ENCODE peak calls at places on chromosomes 5 and 9, in ten cellular contexts. One of them, this sample, is unnamed.

GRCh38 chr9:89482056-89482784 is 15.7 kb downstream of the SEMA4D start:
- DNase-seq in HFF-Myc: no peak
- DNase-seq in NCI-H345: no peak
- DNase-seq in NCI-H1092 treated with DMSO at 0.1 percent for 48 hours: no peak
- DNase-seq in dorsolateral prefrontal cortex: peak; percentile 17
- DNase-seq in cardiac muscle cell: no peak
- DNase-seq in stimulated activated CD4-positive, alpha-beta T cell treated with anti-CD3 and anti-CD28 coated beads, Interleukin-2, amount 100 ng/mL, for 48 hours: no peak
- DNase-seq in sciatic nerve: peak; percentile 42
- DNase-seq in GM12878: no peak
- DNase-seq in cerebellar nuclear complex: no peak
- DNase-seq in this sample: no peak

GRCh38 chr9:129422843-129423700 is 197.8 kb downstream of the C9orf50 start:
- DNase-seq in cardiac muscle cell: no peak
- DNase-seq in NCI-H345: no peak
- DNase-seq in cerebellar nuclear complex: no peak
- DNase-seq in dorsolateral prefrontal cortex: no peak
- DNase-seq in NCI-H1092 treated with DMSO at 0.1 percent for 48 hours: no peak
- DNase-seq in HFF-Myc: no peak
- DNase-seq in GM12878: no peak
- DNase-seq in sciatic nerve: no peak
- DNase-seq in stimulated activated CD4-positive, alpha-beta T cell treated with anti-CD3 and anti-CD28 coated beads, Interleukin-2, amount 100 ng/mL, for 48 hours: no peak
- DNase-seq in this sample: no peak

GRCh38 chr5:36939969-36940858 is 63.6 kb downstream of the NIPBL start:
- DNase-seq in dorsolateral prefrontal cortex: no peak
- DNase-seq in sciatic nerve: no peak
- DNase-seq in HFF-Myc: no peak
- DNase-seq in GM12878: no peak
- DNase-seq in NCI-H1092 treated with DMSO at 0.1 percent for 48 hours: no peak
- DNase-seq in cardiac muscle cell: no peak
- DNase-seq in NCI-H345: no peak
- DNase-seq in stimulated activated CD4-positive, alpha-beta T cell treated with anti-CD3 and anti-CD28 coated beads, Interleukin-2, amount 100 ng/mL, for 48 hours: no peak
- DNase-seq in cerebellar nuclear complex: no peak
- DNase-seq in this sample: no peak

GRCh38 chr5:160956011-160956410 is 104.0 kb upstream of the ATP10B start:
- DNase-seq in sciatic nerve: no peak
- DNase-seq in NCI-H345: no peak
- DNase-seq in cerebellar nuclear complex: peak; percentile 73
- DNase-seq in GM12878: no peak
- DNase-seq in NCI-H1092 treated with DMSO at 0.1 percent for 48 hours: no peak
- DNase-seq in dorsolateral prefrontal cortex: peak; percentile 79
- DNase-seq in HFF-Myc: no peak
- DNase-seq in stimulated activated CD4-positive, alpha-beta T cell treated with anti-CD3 and anti-CD28 coated beads, Interleukin-2, amount 100 ng/mL, for 48 hours: no peak
- DNase-seq in cardiac muscle cell: no peak
- DNase-seq in this sample: no peak

GRCh38 chr9:70901741-70902140 is 219.7 kb downstream of the TRPM3 start:
- DNase-seq in NCI-H345: no peak
- DNase-seq in NCI-H1092 treated with DMSO at 0.1 percent for 48 hours: no peak
- DNase-seq in stimulated activated CD4-positive, alpha-beta T cell treated with anti-CD3 and anti-CD28 coated beads, Interleukin-2, amount 100 ng/mL, for 48 hours: no peak
- DNase-seq in GM12878: no peak
- DNase-seq in HFF-Myc: no peak
- DNase-seq in cardiac muscle cell: no peak
- DNase-seq in dorsolateral prefrontal cortex: no peak
- DNase-seq in cerebellar nuclear complex: no peak
- DNase-seq in sciatic nerve: no peak
- DNase-seq in this sample: no peak

GRCh38 chr5:69329905-69330489 is 2.6 kb downstream of the CCDC125 start:
- DNase-seq in NCI-H345: no peak
- DNase-seq in dorsolateral prefrontal cortex: no peak
- DNase-seq in NCI-H1092 treated with DMSO at 0.1 percent for 48 hours: no peak
- DNase-seq in GM12878: no peak
- DNase-seq in sciatic nerve: no peak
- DNase-seq in stimulated activated CD4-positive, alpha-beta T cell treated with anti-CD3 and anti-CD28 coated beads, Interleukin-2, amount 100 ng/mL, for 48 hours: no peak
- DNase-seq in cerebellar nuclear complex: no peak
- DNase-seq in HFF-Myc: no peak
- DNase-seq in cardiac muscle cell: no peak
- DNase-seq in this sample: no peak

GRCh38 chr9:115198018-115198417 is 80.1 kb upstream of the TNC start:
- DNase-seq in NCI-H1092 treated with DMSO at 0.1 percent for 48 hours: peak; percentile 10
- DNase-seq in cardiac muscle cell: no peak
- DNase-seq in cerebellar nuclear complex: no peak
- DNase-seq in stimulated activated CD4-positive, alpha-beta T cell treated with anti-CD3 and anti-CD28 coated beads, Interleukin-2, amount 100 ng/mL, for 48 hours: no peak
- DNase-seq in HFF-Myc: no peak
- DNase-seq in NCI-H345: no peak
- DNase-seq in dorsolateral prefrontal cortex: no peak
- DNase-seq in sciatic nerve: no peak
- DNase-seq in GM12878: no peak
- DNase-seq in this sample: no peak

GRCh38 chr5:172848419-172848818 is 14.4 kb downstream of the ERGIC1 start:
- DNase-seq in NCI-H345: no peak
- DNase-seq in cerebellar nuclear complex: no peak
- DNase-seq in stimulated activated CD4-positive, alpha-beta T cell treated with anti-CD3 and anti-CD28 coated beads, Interleukin-2, amount 100 ng/mL, for 48 hours: no peak
- DNase-seq in sciatic nerve: no peak
- DNase-seq in HFF-Myc: no peak
- DNase-seq in GM12878: no peak
- DNase-seq in cardiac muscle cell: no peak
- DNase-seq in NCI-H1092 treated with DMSO at 0.1 percent for 48 hours: no peak
- DNase-seq in dorsolateral prefrontal cortex: no peak
- DNase-seq in this sample: no peak

GRCh38 chr5:53419247-53419646 is 61.2 kb upstream of the FST start:
- DNase-seq in NCI-H345: no peak
- DNase-seq in stimulated activated CD4-positive, alpha-beta T cell treated with anti-CD3 and anti-CD28 coated beads, Interleukin-2, amount 100 ng/mL, for 48 hours: no peak
- DNase-seq in NCI-H1092 treated with DMSO at 0.1 percent for 48 hours: no peak
- DNase-seq in HFF-Myc: peak; percentile 47
- DNase-seq in sciatic nerve: no peak
- DNase-seq in cardiac muscle cell: no peak
- DNase-seq in dorsolateral prefrontal cortex: no peak
- DNase-seq in GM12878: no peak
- DNase-seq in cerebellar nuclear complex: no peak
- DNase-seq in this sample: no peak

GRCh38 chr5:31235381-31235780 is 41.9 kb downstream of the CDH6 start:
- DNase-seq in NCI-H345: no peak
- DNase-seq in dorsolateral prefrontal cortex: no peak
- DNase-seq in stimulated activated CD4-positive, alpha-beta T cell treated with anti-CD3 and anti-CD28 coated beads, Interleukin-2, amount 100 ng/mL, for 48 hours: no peak
- DNase-seq in NCI-H1092 treated with DMSO at 0.1 percent for 48 hours: no peak
- DNase-seq in HFF-Myc: no peak
- DNase-seq in GM12878: no peak
- DNase-seq in cardiac muscle cell: no peak
- DNase-seq in sciatic nerve: no peak
- DNase-seq in cerebellar nuclear complex: no peak
- DNase-seq in this sample: no peak

This sample was measured in nucleus accumbens.